ENCODE peak calls at places on chromosomes 16 and 17, in five cellular contexts. X is keratinocyte, F is AG04450, S is cardiac fibroblast, C is cardiac muscle cell. B is an unnamed sample.

GRCh38 chr16:11315499-11315898 is 29.8 kb upstream of the RMI2 start:
- DNase-seq in S (peak; percentile 48), F (no peak), X (no peak), C (peak; percentile 55), B (no peak)

GRCh38 chr17:78512976-78513375 is 64.2 kb downstream of the DNAH17 start:
- DNase-seq in S (no peak), C (no peak), F (no peak), X (no peak), B (no peak)

GRCh38 chr16:14407786-14408399 is 222.2 kb downstream of the PARN start:
- DNase-seq in F (no peak), X (no peak), C (no peak), S (no peak), B (no peak)

GRCh38 chr16:57196276-57196675 is 10.1 kb downstream of the RSPRY1 start:
- DNase-seq in F (no peak), S (no peak), C (no peak), X (no peak), B (no peak)

GRCh38 chr16:3515897-3516296 is 15.1 kb downstream of the CLUAP1 start:
- DNase-seq in X (no peak), C (no peak), S (no peak), F (no peak), B (no peak)

GRCh38 chr17:27610304-27610676 is 20.7 kb upstream of the LGALS9 start:
- DNase-seq in X (no peak), C (no peak), F (no peak), S (no peak), B (no peak)

GRCh38 chr16:9948933-9949332 is 233.3 kb downstream of the GRIN2A start:
- DNase-seq in F (no peak), S (no peak), C (no peak), X (no peak), B (no peak)

GRCh38 chr16:66853261-66854139 is 9.3 kb downstream of the CA7 start:
- DNase-seq in S (no peak), F (no peak), C (no peak), X (no peak), B (no peak)

GRCh38 chr17:57037401-57037800 is 47.6 kb upstream of the AKAP1 start:
- DNase-seq in F (no peak), X (no peak), S (no peak), C (no peak), B (no peak)

GRCh38 chr16:7319514-7319913 is 13.1 kb upstream of the RBFOX1 start:
- DNase-seq in S (no peak), C (no peak), F (no peak), X (no peak), B (no peak)

GRCh38 chr17:16325964-16326363 is 27.3 kb downstream of the CENPV start:
- DNase-seq in S (no peak), C (no peak), X (no peak), F (no peak), B (no peak)

GRCh38 chr17:30336369-30337171 is 2.7 kb upstream of the TMIGD1 start:
- DNase-seq in X (peak; percentile 41), S (peak; percentile 81), C (peak; percentile 60), F (no peak), B (no peak)

GRCh38 chr16:61237804-61238485 is 798.3 kb downstream of the CDH8 start:
- DNase-seq in F (no peak), S (no peak), C (no peak), X (no peak), B (no peak)

GRCh38 chr16:5709889-5710288 is 612.3 kb upstream of the EEF2KMT start:
- DNase-seq in C (no peak), X (no peak), F (no peak), S (peak; percentile 6), B (peak; percentile 59)

GRCh38 chr16:19884611-19885455 is at the start of gene GPRC5B:
- DNase-seq in C (peak; percentile 58), F (no peak), S (no peak), X (no peak), B (peak; percentile 48)

GRCh38 chr16:68227183-68227793 is 8.6 kb downstream of the ESRP2 start:
- DNase-seq in S (no peak), F (no peak), X (no peak), C (no peak), B (no peak)

GRCh38 chr17:7842950-7843535 is 9.0 kb downstream of the KDM6B start:
- DNase-seq in F (peak; percentile 75), X (peak; percentile 79), S (peak; percentile 97), C (peak; percentile 93), B (no peak)

GRCh38 chr17:47882247-47882646 is 13.8 kb upstream of the SP2 start:
- DNase-seq in C (no peak), F (no peak), X (no peak), S (no peak), B (no peak)

GRCh38 chr16:11576427-11577289 is 10.1 kb downstream of the LITAF start:
- DNase-seq in F (no peak), C (no peak), X (no peak), S (no peak), B (no peak)

GRCh38 chr16:88014954-88015805 is 63.9 kb downstream of the BANP start:
- DNase-seq in C (no peak), X (no peak), S (no peak), F (no peak), B (no peak)

GRCh38 chr17:17156107-17156506 is 50.0 kb downstream of the PLD6 start:
- DNase-seq in X (no peak), S (peak; percentile 88), C (peak; percentile 68), F (peak; percentile 44), B (no peak)

GRCh38 chr17:58756246-58757161 is 850 bp downstream of the PPM1E start:
- DNase-seq in C (peak; percentile 14), F (no peak), X (no peak), S (peak; percentile 9), B (no peak)
- TF ChIP-seq CTCF in C (no peak), F (no peak), X (no peak), S (no peak), B (no peak)

GRCh38 chr17:82984751-82985435 is 94.5 kb upstream of the METRNL start:
- DNase-seq in X (no peak), F (no peak), C (no peak), S (no peak), B (no peak)
- TF ChIP-seq CTCF in X (no peak), F (no peak), C (no peak), S (no peak), B (no peak)

DNA sequence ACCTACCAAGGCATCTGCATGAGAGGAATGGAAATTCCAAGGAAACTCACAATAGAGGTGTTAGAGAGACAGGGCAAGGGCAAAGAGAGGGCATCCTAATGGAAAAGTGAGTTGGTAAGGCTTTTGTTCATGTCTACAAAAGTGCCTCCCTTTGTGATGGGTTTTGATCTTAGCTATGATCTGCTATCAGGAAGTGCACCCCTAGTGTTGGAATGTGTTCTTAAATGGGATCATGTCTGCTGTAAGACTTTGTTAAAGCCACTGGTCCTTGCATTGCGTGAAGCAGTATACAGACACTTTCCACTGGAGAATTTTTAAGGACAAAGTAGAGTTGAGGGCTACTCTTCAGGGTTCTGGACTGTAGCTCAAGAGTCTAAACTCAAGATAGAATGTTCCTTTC is 92.0 kb downstream of the MAP2K6 start:
- DNase-seq in S (peak; percentile 11), F (no peak), X (no peak), C (no peak), B (no peak)
- TF ChIP-seq CTCF in S (peak; percentile 28), F (peak; percentile 48), X (peak; percentile 31), C (peak; percentile 33), B (peak; percentile 22)

DNA sequence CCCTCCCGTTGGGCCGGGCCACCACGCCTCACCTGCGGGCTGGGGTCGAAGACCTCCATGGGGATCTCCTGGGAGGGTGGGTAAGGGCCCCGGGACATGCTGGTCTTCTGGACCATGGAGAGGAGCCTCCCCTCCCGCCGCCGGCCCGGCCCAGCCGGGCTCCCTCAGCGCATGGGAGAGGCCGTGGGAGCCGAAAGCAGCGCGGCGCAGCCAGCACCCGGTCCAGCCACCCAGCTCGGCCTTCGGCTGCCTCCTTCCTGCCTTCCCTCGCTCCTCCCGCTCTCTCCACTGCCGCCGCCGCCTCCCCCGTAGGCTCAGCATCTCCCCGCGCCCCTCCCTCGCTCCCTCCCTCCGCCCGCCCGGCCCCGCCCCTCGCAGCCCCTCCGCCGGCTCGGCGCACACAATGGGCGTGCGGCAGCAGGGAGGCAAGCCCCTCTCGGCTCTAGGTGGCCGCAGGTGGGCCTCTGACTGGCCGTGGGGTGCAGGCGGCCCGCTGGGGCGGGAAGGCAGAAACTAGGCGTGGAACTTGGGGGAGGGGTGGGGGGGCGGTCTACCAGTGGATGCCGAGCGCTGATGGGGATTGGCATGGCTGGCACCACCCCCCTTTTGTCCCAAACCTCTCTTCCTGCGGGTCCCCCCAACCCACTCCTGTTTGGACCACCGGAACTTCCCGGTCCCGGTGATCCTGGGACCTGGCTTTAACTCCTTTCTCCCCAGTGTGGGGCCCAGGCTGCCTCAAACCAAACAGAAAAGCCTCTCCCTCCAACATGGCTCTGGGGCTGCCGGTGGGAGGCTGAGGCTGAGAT is at the start of gene CACNB1:
- DNase-seq in X (no peak), S (peak; percentile 73), C (peak; percentile 84), F (peak; percentile 18), B (peak; percentile 66)
- TF ChIP-seq CTCF in X (no peak), S (no peak), C (no peak), F (no peak), B (no peak)

GRCh38 chr17:40818733-40819527 is 3.5 kb downstream of the KRT10 start:
- DNase-seq in F (peak; percentile 30), X (no peak), C (peak; percentile 91), S (peak; percentile 83), B (peak; percentile 63)
- TF ChIP-seq CTCF in F (no peak), X (no peak), C (no peak), S (no peak), B (no peak)

DNA sequence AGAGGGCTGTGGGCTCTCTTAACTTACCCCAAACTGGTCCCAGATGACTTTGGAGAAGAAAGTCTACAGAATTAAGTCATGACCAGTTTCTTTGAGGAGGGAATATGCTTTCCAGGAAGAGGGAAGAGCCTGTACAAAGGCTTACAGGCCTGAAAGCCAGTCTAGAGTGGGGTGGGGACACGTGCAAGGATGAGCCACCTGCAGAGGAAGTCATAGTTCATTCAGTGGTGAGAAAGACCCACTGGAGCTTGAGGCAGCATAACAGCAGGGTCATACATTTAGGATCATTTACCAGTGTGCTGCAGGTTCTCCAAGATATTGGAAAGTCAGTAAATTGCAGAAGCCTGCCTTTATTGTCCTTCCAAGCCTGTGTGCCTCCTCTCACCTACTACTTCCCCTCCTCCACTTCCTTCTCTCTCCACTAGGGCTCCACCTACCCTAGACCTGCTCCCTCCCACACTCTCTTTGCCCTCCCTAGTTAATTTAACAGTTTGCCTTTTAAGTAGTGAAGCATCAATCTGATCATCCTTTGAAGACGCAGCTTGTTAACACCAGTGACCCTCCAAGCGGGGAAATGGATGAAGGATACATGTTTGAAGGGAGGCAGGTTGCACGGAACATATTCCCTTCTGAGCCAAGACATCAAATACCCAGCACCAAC is 40.2 kb downstream of the CDRT15 start:
- DNase-seq in S (no peak), F (no peak), C (no peak), X (no peak), B (no peak)
- TF ChIP-seq CTCF in S (peak; percentile 14), F (peak; percentile 22), C (no peak), X (peak; percentile 18), B (peak; percentile 33)

B was measured in progenitor cell of endocrine pancreas.